ENCODE peak calls at places on chromosomes 3 and 15, in ten cellular contexts. One of them, this sample, is unnamed.

GRCh38 chr15:34708422-34708821 is 46.4 kb downstream of the GJD2 start:
- DNase-seq in brain microvascular endothelial cell: peak
- DNase-seq in nephron progenitor cell: no peak
- DNase-seq in H9: peak
- DNase-seq in left lung: no peak
- DNase-seq in activated CD8-positive, alpha-beta T cell treated with anti-CD3 and anti-CD28 coated beads for 36 hours: no peak
- DNase-seq in AG04449: no peak
- DNase-seq in fibroblast of pulmonary artery: peak
- DNase-seq in heart right ventricle: no peak
- DNase-seq in epithelial cell of esophagus: peak
- DNase-seq in this sample: peak

GRCh38 chr15:72140088-72140487 is 21.9 kb downstream of the SENP8 start:
- DNase-seq in brain microvascular endothelial cell: no peak
- DNase-seq in nephron progenitor cell: no peak
- DNase-seq in H9: no peak
- DNase-seq in left lung: no peak
- DNase-seq in activated CD8-positive, alpha-beta T cell treated with anti-CD3 and anti-CD28 coated beads for 36 hours: no peak
- DNase-seq in AG04449: no peak
- DNase-seq in fibroblast of pulmonary artery: no peak
- DNase-seq in heart right ventricle: no peak
- DNase-seq in epithelial cell of esophagus: no peak
- DNase-seq in this sample: no peak

GRCh38 chr3:48798998-48799397 is 48.7 kb downstream of the PRKAR2A start:
- DNase-seq in brain microvascular endothelial cell: no peak
- DNase-seq in nephron progenitor cell: no peak
- DNase-seq in H9: no peak
- DNase-seq in left lung: no peak
- DNase-seq in activated CD8-positive, alpha-beta T cell treated with anti-CD3 and anti-CD28 coated beads for 36 hours: no peak
- DNase-seq in AG04449: no peak
- DNase-seq in fibroblast of pulmonary artery: peak
- DNase-seq in heart right ventricle: no peak
- DNase-seq in epithelial cell of esophagus: peak
- DNase-seq in this sample: no peak

GRCh38 chr15:31346367-31347066 is 19.9 kb downstream of the KLF13 start:
- DNase-seq in brain microvascular endothelial cell: no peak
- DNase-seq in nephron progenitor cell: no peak
- DNase-seq in H9: no peak
- DNase-seq in left lung: no peak
- DNase-seq in activated CD8-positive, alpha-beta T cell treated with anti-CD3 and anti-CD28 coated beads for 36 hours: peak
- DNase-seq in AG04449: no peak
- DNase-seq in fibroblast of pulmonary artery: no peak
- DNase-seq in heart right ventricle: no peak
- DNase-seq in epithelial cell of esophagus: no peak
- DNase-seq in this sample: peak

GRCh38 chr3:188974856-188975611 is 196.7 kb upstream of the TPRG1 start:
- DNase-seq in brain microvascular endothelial cell: no peak
- DNase-seq in nephron progenitor cell: no peak
- DNase-seq in H9: no peak
- DNase-seq in left lung: no peak
- DNase-seq in activated CD8-positive, alpha-beta T cell treated with anti-CD3 and anti-CD28 coated beads for 36 hours: peak
- DNase-seq in AG04449: no peak
- DNase-seq in fibroblast of pulmonary artery: no peak
- DNase-seq in heart right ventricle: no peak
- DNase-seq in epithelial cell of esophagus: no peak
- DNase-seq in this sample: peak

GRCh38 chr3:69712933-69713332 is 26.3 kb upstream of the MITF start:
- DNase-seq in brain microvascular endothelial cell: no peak
- DNase-seq in nephron progenitor cell: no peak
- DNase-seq in H9: no peak
- DNase-seq in left lung: no peak
- DNase-seq in activated CD8-positive, alpha-beta T cell treated with anti-CD3 and anti-CD28 coated beads for 36 hours: no peak
- DNase-seq in AG04449: no peak
- DNase-seq in fibroblast of pulmonary artery: no peak
- DNase-seq in heart right ventricle: no peak
- DNase-seq in epithelial cell of esophagus: peak
- DNase-seq in this sample: no peak

GRCh38 chr3:124552224-124552623 is 178.0 kb upstream of the UMPS start:
- DNase-seq in brain microvascular endothelial cell: no peak
- DNase-seq in nephron progenitor cell: no peak
- DNase-seq in H9: no peak
- DNase-seq in left lung: no peak
- DNase-seq in activated CD8-positive, alpha-beta T cell treated with anti-CD3 and anti-CD28 coated beads for 36 hours: no peak
- DNase-seq in AG04449: no peak
- DNase-seq in fibroblast of pulmonary artery: no peak
- DNase-seq in heart right ventricle: no peak
- DNase-seq in epithelial cell of esophagus: peak
- DNase-seq in this sample: no peak

GRCh38 chr15:45644437-45644836 is 9.6 kb downstream of the SQOR start:
- DNase-seq in brain microvascular endothelial cell: no peak
- DNase-seq in nephron progenitor cell: no peak
- DNase-seq in H9: no peak
- DNase-seq in left lung: no peak
- DNase-seq in activated CD8-positive, alpha-beta T cell treated with anti-CD3 and anti-CD28 coated beads for 36 hours: peak
- DNase-seq in AG04449: no peak
- DNase-seq in fibroblast of pulmonary artery: no peak
- DNase-seq in heart right ventricle: no peak
- DNase-seq in epithelial cell of esophagus: peak
- DNase-seq in this sample: no peak

GRCh38 chr3:48599509-48600285 is 4.6 kb upstream of the COL7A1 start:
- DNase-seq in brain microvascular endothelial cell: no peak
- DNase-seq in nephron progenitor cell: no peak
- DNase-seq in H9: no peak
- DNase-seq in left lung: peak
- DNase-seq in activated CD8-positive, alpha-beta T cell treated with anti-CD3 and anti-CD28 coated beads for 36 hours: no peak
- DNase-seq in AG04449: no peak
- DNase-seq in fibroblast of pulmonary artery: no peak
- DNase-seq in heart right ventricle: no peak
- DNase-seq in epithelial cell of esophagus: no peak
- DNase-seq in this sample: no peak

GRCh38 chr3:44011680-44012079 is 230.0 kb upstream of the TOPAZ1 start:
- DNase-seq in brain microvascular endothelial cell: no peak
- DNase-seq in nephron progenitor cell: no peak
- DNase-seq in H9: no peak
- DNase-seq in left lung: no peak
- DNase-seq in activated CD8-positive, alpha-beta T cell treated with anti-CD3 and anti-CD28 coated beads for 36 hours: no peak
- DNase-seq in AG04449: no peak
- DNase-seq in fibroblast of pulmonary artery: no peak
- DNase-seq in heart right ventricle: no peak
- DNase-seq in epithelial cell of esophagus: no peak
- DNase-seq in this sample: no peak

GRCh38 chr3:129016366-129016724 is 15.2 kb downstream of the EFCC1 start:
- DNase-seq in brain microvascular endothelial cell: no peak
- DNase-seq in nephron progenitor cell: no peak
- DNase-seq in H9: no peak
- DNase-seq in left lung: peak
- DNase-seq in activated CD8-positive, alpha-beta T cell treated with anti-CD3 and anti-CD28 coated beads for 36 hours: peak
- DNase-seq in AG04449: no peak
- DNase-seq in fibroblast of pulmonary artery: no peak
- DNase-seq in heart right ventricle: no peak
- DNase-seq in epithelial cell of esophagus: peak
- DNase-seq in this sample: peak

GRCh38 chr3:111303760-111304159 is 232.1 kb downstream of the NECTIN3 start:
- DNase-seq in brain microvascular endothelial cell: peak
- DNase-seq in nephron progenitor cell: no peak
- DNase-seq in H9: no peak
- DNase-seq in left lung: no peak
- DNase-seq in activated CD8-positive, alpha-beta T cell treated with anti-CD3 and anti-CD28 coated beads for 36 hours: no peak
- DNase-seq in AG04449: no peak
- DNase-seq in fibroblast of pulmonary artery: peak
- DNase-seq in heart right ventricle: no peak
- DNase-seq in epithelial cell of esophagus: peak
- DNase-seq in this sample: no peak

GRCh38 chr3:102124301-102125158 is 275.2 kb downstream of the NFKBIZ start:
- DNase-seq in brain microvascular endothelial cell: peak
- DNase-seq in nephron progenitor cell: no peak
- DNase-seq in H9: no peak
- DNase-seq in left lung: no peak
- DNase-seq in activated CD8-positive, alpha-beta T cell treated with anti-CD3 and anti-CD28 coated beads for 36 hours: no peak
- DNase-seq in AG04449: no peak
- DNase-seq in fibroblast of pulmonary artery: peak
- DNase-seq in heart right ventricle: no peak
- DNase-seq in epithelial cell of esophagus: peak
- DNase-seq in this sample: no peak

GRCh38 chr3:169390310-169390731 is 273.2 kb downstream of the MECOM start:
- DNase-seq in brain microvascular endothelial cell: no peak
- DNase-seq in nephron progenitor cell: no peak
- DNase-seq in H9: no peak
- DNase-seq in left lung: no peak
- DNase-seq in activated CD8-positive, alpha-beta T cell treated with anti-CD3 and anti-CD28 coated beads for 36 hours: no peak
- DNase-seq in AG04449: no peak
- DNase-seq in fibroblast of pulmonary artery: peak
- DNase-seq in heart right ventricle: no peak
- DNase-seq in epithelial cell of esophagus: peak
- DNase-seq in this sample: peak

GRCh38 chr15:37933685-37934084 is 755 bp upstream of the TMCO5A start:
- DNase-seq in brain microvascular endothelial cell: peak
- DNase-seq in nephron progenitor cell: no peak
- DNase-seq in H9: no peak
- DNase-seq in left lung: no peak
- DNase-seq in activated CD8-positive, alpha-beta T cell treated with anti-CD3 and anti-CD28 coated beads for 36 hours: no peak
- DNase-seq in AG04449: peak
- DNase-seq in fibroblast of pulmonary artery: peak
- DNase-seq in heart right ventricle: no peak
- DNase-seq in epithelial cell of esophagus: no peak
- DNase-seq in this sample: no peak

GRCh38 chr15:92683511-92683834 is 27.9 kb upstream of the FAM174B start:
- DNase-seq in brain microvascular endothelial cell: peak
- DNase-seq in nephron progenitor cell: peak
- DNase-seq in H9: peak
- DNase-seq in left lung: no peak
- DNase-seq in activated CD8-positive, alpha-beta T cell treated with anti-CD3 and anti-CD28 coated beads for 36 hours: no peak
- DNase-seq in AG04449: no peak
- DNase-seq in fibroblast of pulmonary artery: peak
- DNase-seq in heart right ventricle: peak
- DNase-seq in epithelial cell of esophagus: no peak
- DNase-seq in this sample: peak
- TF ChIP-seq CTCF in brain microvascular endothelial cell: peak
- TF ChIP-seq CTCF in nephron progenitor cell: peak
- TF ChIP-seq CTCF in H9: peak
- TF ChIP-seq CTCF in left lung: peak
- TF ChIP-seq CTCF in activated CD8-positive, alpha-beta T cell treated with anti-CD3 and anti-CD28 coated beads for 36 hours: no peak
- TF ChIP-seq CTCF in AG04449: peak
- TF ChIP-seq CTCF in fibroblast of pulmonary artery: peak
- TF ChIP-seq CTCF in heart right ventricle: peak
- TF ChIP-seq CTCF in epithelial cell of esophagus: peak
- TF ChIP-seq CTCF in this sample: peak

GRCh38 chr15:68177747-68178146 is 27.4 kb downstream of the CALML4 start:
- DNase-seq in brain microvascular endothelial cell: no peak
- DNase-seq in nephron progenitor cell: no peak
- DNase-seq in H9: no peak
- DNase-seq in left lung: no peak
- DNase-seq in activated CD8-positive, alpha-beta T cell treated with anti-CD3 and anti-CD28 coated beads for 36 hours: no peak
- DNase-seq in AG04449: peak
- DNase-seq in fibroblast of pulmonary artery: peak
- DNase-seq in heart right ventricle: no peak
- DNase-seq in epithelial cell of esophagus: no peak
- DNase-seq in this sample: no peak
- TF ChIP-seq CTCF in brain microvascular endothelial cell: no peak
- TF ChIP-seq CTCF in nephron progenitor cell: no peak
- TF ChIP-seq CTCF in H9: no peak
- TF ChIP-seq CTCF in left lung: no peak
- TF ChIP-seq CTCF in activated CD8-positive, alpha-beta T cell treated with anti-CD3 and anti-CD28 coated beads for 36 hours: no peak
- TF ChIP-seq CTCF in AG04449: no peak
- TF ChIP-seq CTCF in fibroblast of pulmonary artery: no peak
- TF ChIP-seq CTCF in heart right ventricle: no peak
- TF ChIP-seq CTCF in epithelial cell of esophagus: no peak
- TF ChIP-seq CTCF in this sample: no peak

DNA sequence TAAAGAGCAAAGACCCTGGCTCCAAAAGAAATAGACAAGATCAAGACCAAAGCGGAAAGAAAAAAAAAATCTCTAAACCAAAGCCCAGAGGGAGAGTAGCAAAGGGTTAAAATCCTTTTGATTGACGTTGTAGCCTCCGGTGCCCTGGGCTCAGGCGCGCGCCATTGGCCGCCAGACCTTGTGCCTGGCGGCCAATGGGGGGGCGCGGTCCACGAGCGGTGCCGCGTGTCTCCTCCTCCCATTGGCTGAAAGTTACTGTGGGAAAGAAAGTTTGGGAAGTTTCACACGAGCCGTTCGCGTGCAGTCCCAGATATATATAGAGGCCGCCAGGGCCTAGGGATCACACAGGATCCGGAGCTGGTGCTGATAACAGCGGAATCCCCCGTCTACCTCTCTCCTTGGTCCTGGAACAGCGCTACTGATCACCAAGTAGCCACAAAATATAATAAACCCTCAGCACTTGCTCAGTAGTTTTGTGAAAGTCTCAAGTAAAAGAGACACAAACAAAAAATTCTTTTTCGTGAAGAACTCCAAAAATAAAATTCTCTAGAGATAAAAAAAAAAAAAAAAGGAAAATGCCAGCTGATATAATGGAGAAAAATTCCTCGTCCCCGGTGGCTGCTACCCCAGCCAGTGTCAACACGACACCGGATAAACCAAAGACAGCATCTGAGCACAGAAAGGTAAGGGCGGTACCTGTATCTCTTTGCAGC is at the start of gene HES1:
- DNase-seq in brain microvascular endothelial cell: peak
- DNase-seq in nephron progenitor cell: peak
- DNase-seq in H9: peak
- DNase-seq in left lung: peak
- DNase-seq in activated CD8-positive, alpha-beta T cell treated with anti-CD3 and anti-CD28 coated beads for 36 hours: peak
- DNase-seq in AG04449: peak
- DNase-seq in fibroblast of pulmonary artery: peak
- DNase-seq in heart right ventricle: peak
- DNase-seq in epithelial cell of esophagus: peak
- DNase-seq in this sample: peak
- TF ChIP-seq CTCF in brain microvascular endothelial cell: no peak
- TF ChIP-seq CTCF in nephron progenitor cell: no peak
- TF ChIP-seq CTCF in H9: no peak
- TF ChIP-seq CTCF in left lung: no peak
- TF ChIP-seq CTCF in activated CD8-positive, alpha-beta T cell treated with anti-CD3 and anti-CD28 coated beads for 36 hours: no peak
- TF ChIP-seq CTCF in AG04449: no peak
- TF ChIP-seq CTCF in fibroblast of pulmonary artery: no peak
- TF ChIP-seq CTCF in heart right ventricle: no peak
- TF ChIP-seq CTCF in epithelial cell of esophagus: no peak
- TF ChIP-seq CTCF in this sample: no peak

DNA sequence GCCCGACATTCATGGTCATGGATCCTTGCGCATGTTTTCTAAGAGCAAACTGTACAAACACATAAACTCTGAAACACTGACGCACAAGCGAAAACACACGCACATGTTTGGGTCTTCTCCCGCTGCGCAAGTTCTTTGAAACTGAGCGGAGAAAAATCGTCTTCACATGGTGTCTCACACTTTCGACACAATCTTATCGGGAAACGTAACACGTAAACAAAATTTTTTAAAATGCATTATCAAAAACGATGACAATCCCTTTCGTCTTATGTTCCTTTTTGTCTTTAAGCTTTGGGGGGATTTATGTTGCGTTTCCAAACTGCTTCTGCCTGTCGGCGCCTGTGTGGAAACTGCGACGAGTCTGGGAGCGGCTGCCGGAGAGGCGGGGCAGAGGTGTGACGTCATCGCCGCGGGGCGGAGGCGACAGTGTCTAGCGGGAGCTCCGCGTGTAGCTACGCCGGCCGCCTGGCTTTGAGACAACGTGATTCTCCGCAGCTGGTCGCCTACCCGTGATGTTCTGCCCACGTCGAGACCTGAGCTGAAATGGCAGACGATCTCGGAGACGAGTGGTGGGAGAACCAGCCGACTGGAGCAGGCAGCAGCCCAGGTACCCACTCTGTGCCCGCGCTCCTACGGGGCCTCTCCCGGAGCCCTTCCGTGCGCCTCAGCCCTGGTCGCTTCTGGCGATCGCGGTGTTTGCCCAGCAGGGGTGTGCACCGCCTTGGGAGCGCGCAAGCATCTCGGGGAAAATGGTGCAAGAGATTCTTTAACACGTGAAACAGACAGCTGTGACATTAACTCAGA is at the start of gene CMSS1:
- DNase-seq in brain microvascular endothelial cell: peak
- DNase-seq in nephron progenitor cell: peak
- DNase-seq in H9: peak
- DNase-seq in left lung: peak
- DNase-seq in activated CD8-positive, alpha-beta T cell treated with anti-CD3 and anti-CD28 coated beads for 36 hours: peak
- DNase-seq in AG04449: no peak
- DNase-seq in fibroblast of pulmonary artery: peak
- DNase-seq in heart right ventricle: peak
- DNase-seq in epithelial cell of esophagus: peak
- DNase-seq in this sample: peak
- TF ChIP-seq CTCF in brain microvascular endothelial cell: peak
- TF ChIP-seq CTCF in nephron progenitor cell: no peak
- TF ChIP-seq CTCF in H9: peak
- TF ChIP-seq CTCF in left lung: peak
- TF ChIP-seq CTCF in activated CD8-positive, alpha-beta T cell treated with anti-CD3 and anti-CD28 coated beads for 36 hours: no peak
- TF ChIP-seq CTCF in AG04449: peak
- TF ChIP-seq CTCF in fibroblast of pulmonary artery: peak
- TF ChIP-seq CTCF in heart right ventricle: peak
- TF ChIP-seq CTCF in epithelial cell of esophagus: peak
- TF ChIP-seq CTCF in this sample: peak